ENCODE peak calls at places on chromosomes 7 and 10, in nine cellular contexts. D, U, A, R, T, L, Z, X and G are unnamed samples.

GRCh38 chr7:99652671-99653070 is 27.1 kb downstream of the CYP3A5 start:
- DNase-seq in D (no peak), U (no peak), A (no peak), R (no peak), T (no peak), L (no peak), Z (no peak), X (no peak), G (no peak)

GRCh38 chr10:79065853-79066252 is 2.9 kb upstream of the ZMIZ1 start:
- DNase-seq in D (no peak), U (no peak), A (no peak), R (no peak), T (no peak), L (no peak), Z (no peak), X (no peak), G (no peak)

GRCh38 chr7:41097501-41097900 is 605.4 kb downstream of the INHBA start:
- DNase-seq in D (no peak), U (peak), A (no peak), R (no peak), T (no peak), L (no peak), Z (no peak), X (no peak), G (no peak)

GRCh38 chr10:93871805-93872204 is 22.0 kb upstream of the SLC35G1 start:
- DNase-seq in D (no peak), U (no peak), A (no peak), R (no peak), T (no peak), L (no peak), Z (no peak), X (no peak), G (peak)

GRCh38 chr10:102016416-102016815 is 39.6 kb downstream of the ARMH3 start:
- DNase-seq in D (no peak), U (no peak), A (no peak), R (no peak), T (no peak), L (no peak), Z (no peak), X (no peak), G (no peak)

GRCh38 chr10:1522237-1522636 is 215.1 kb downstream of the ADARB2 start:
- DNase-seq in D (no peak), U (no peak), A (no peak), R (no peak), T (no peak), L (no peak), Z (no peak), X (no peak), G (no peak)

GRCh38 chr7:157139142-157140117 is 704 bp downstream of the UBE3C start:
- DNase-seq in D (peak), U (no peak), A (peak), R (no peak), T (peak), L (no peak), Z (peak), X (peak), G (no peak)

GRCh38 chr7:140126435-140127034 is 50.2 kb downstream of the KDM7A start:
- DNase-seq in D (no peak), U (no peak), A (no peak), R (no peak), T (no peak), L (no peak), Z (no peak), X (no peak), G (no peak)

GRCh38 chr10:125205431-125205830 is 45.1 kb upstream of the CTBP2 start:
- DNase-seq in D (no peak), U (no peak), A (no peak), R (no peak), T (no peak), L (no peak), Z (no peak), X (no peak), G (no peak)

GRCh38 chr7:151384776-151385625 is 24.8 kb downstream of the WDR86 start:
- DNase-seq in D (no peak), U (no peak), A (no peak), R (no peak), T (no peak), L (no peak), Z (no peak), X (no peak), G (no peak)

GRCh38 chr7:2634265-2635145 is 2.7 kb downstream of the TTYH3 start:
- DNase-seq in D (no peak), U (no peak), A (no peak), R (no peak), T (no peak), L (no peak), Z (no peak), X (no peak), G (no peak)

GRCh38 chr10:93074137-93074596 is 474 bp downstream of the CYP26A1 start:
- DNase-seq in D (no peak), U (no peak), A (no peak), R (no peak), T (no peak), L (no peak), Z (no peak), X (no peak), G (no peak)

GRCh38 chr7:114629762-114630161 is 215.1 kb downstream of the FOXP2 start:
- DNase-seq in D (no peak), U (no peak), A (no peak), R (no peak), T (no peak), L (no peak), Z (no peak), X (no peak), G (no peak)

GRCh38 chr7:27051451-27051850 is 44.3 kb downstream of the HOXA1 start:
- DNase-seq in D (no peak), U (no peak), A (no peak), R (no peak), T (no peak), L (no peak), Z (no peak), X (no peak), G (no peak)

GRCh38 chr10:36254191-36254590 is 612.1 kb upstream of the FZD8 start:
- DNase-seq in D (peak), U (no peak), A (no peak), R (no peak), T (no peak), L (no peak), Z (no peak), X (no peak), G (no peak)

GRCh38 chr10:17232276-17232987 is 4.4 kb downstream of the VIM start:
- DNase-seq in D (no peak), U (no peak), A (no peak), R (no peak), T (no peak), L (no peak), Z (no peak), X (no peak), G (no peak)

GRCh38 chr7:157274991-157275427 is 61.8 kb upstream of the DNAJB6 start:
- DNase-seq in D (no peak), U (no peak), A (no peak), R (no peak), T (no peak), L (no peak), Z (no peak), X (no peak), G (no peak)

GRCh38 chr10:95171336-95171735 is 22.7 kb upstream of the ACSM6 start:
- DNase-seq in D (no peak), U (no peak), A (no peak), R (no peak), T (no peak), L (no peak), Z (no peak), X (no peak), G (no peak)

GRCh38 chr10:1123198-1123597 is 67.0 kb downstream of the WDR37 start:
- DNase-seq in D (no peak), U (no peak), A (no peak), R (no peak), T (peak), L (no peak), Z (no peak), X (no peak), G (no peak)

GRCh38 chr7:45524373-45524913 is 49.7 kb upstream of the ADCY1 start:
- DNase-seq in D (no peak), U (no peak), A (no peak), R (no peak), T (no peak), L (no peak), Z (no peak), X (no peak), G (no peak)

GRCh38 chr7:35253182-35253679 is 669 bp downstream of the TBX20 start:
- DNase-seq in D (no peak), U (no peak), A (no peak), R (no peak), T (no peak), L (no peak), Z (no peak), X (no peak), G (no peak)

GRCh38 chr7:82506702-82507101 is 63.1 kb upstream of the CACNA2D1 start:
- DNase-seq in D (no peak), U (no peak), A (no peak), R (no peak), T (no peak), L (no peak), Z (no peak), X (no peak), G (no peak)

GRCh38 chr7:23183279-23184012 is 1.6 kb downstream of the NUP42 start:
- DNase-seq in D (no peak), U (no peak), A (no peak), R (no peak), T (no peak), L (no peak), Z (no peak), X (no peak), G (no peak)

GRCh38 chr7:30708983-30709382 is 26.7 kb upstream of the CRHR2 start:
- DNase-seq in D (peak), U (no peak), A (no peak), R (no peak), T (no peak), L (no peak), Z (no peak), X (no peak), G (no peak)

GRCh38 chr10:35488228-35488627 is 116.9 kb upstream of the GJD4 start:
- DNase-seq in D (no peak), U (no peak), A (no peak), R (no peak), T (no peak), L (no peak), Z (no peak), X (no peak), G (no peak)

GRCh38 chr7:75866497-75867389 is 12.1 kb upstream of the RHBDD2 start:
- DNase-seq in D (peak), U (no peak), A (peak), R (peak), T (peak), L (peak), Z (peak), X (peak), G (no peak)

GRCh38 chr10:94098916-94099315 is 105.2 kb downstream of the PLCE1 start:
- DNase-seq in D (no peak), U (no peak), A (no peak), R (no peak), T (no peak), L (no peak), Z (no peak), X (no peak), G (no peak)

GRCh38 chr7:5354460-5355279 is 69.0 kb downstream of the TNRC18 start:
- DNase-seq in D (no peak), U (no peak), A (no peak), R (no peak), T (no peak), L (no peak), Z (no peak), X (no peak), G (no peak)

GRCh38 chr10:129123428-129123827 is 343.6 kb upstream of the MGMT start:
- DNase-seq in D (no peak), U (no peak), A (no peak), R (no peak), T (no peak), L (no peak), Z (no peak), X (no peak), G (no peak)

GRCh38 chr7:157854066-157854891 is 517.5 kb downstream of the DNAJB6 start:
- DNase-seq in D (no peak), U (no peak), A (no peak), R (no peak), T (no peak), L (no peak), Z (no peak), X (no peak), G (no peak)

GRCh38 chr7:136923111-136923510 is 54.7 kb downstream of the CHRM2 start:
- DNase-seq in D (no peak), U (peak), A (no peak), R (no peak), T (no peak), L (no peak), Z (no peak), X (no peak), G (peak)

GRCh38 chr7:150432915-150433892 is 17.2 kb upstream of the GIMAP8 start:
- DNase-seq in D (no peak), U (no peak), A (no peak), R (no peak), T (no peak), L (no peak), Z (no peak), X (no peak), G (no peak)

GRCh38 chr7:39746162-39746782 is 122.9 kb downstream of the RALA start:
- DNase-seq in D (peak), U (peak), A (peak), R (peak), T (peak), L (peak), Z (peak), X (peak), G (peak)

GRCh38 chr10:62000037-62000603 is 98.6 kb downstream of the ARID5B start:
- DNase-seq in D (no peak), U (no peak), A (no peak), R (no peak), T (no peak), L (no peak), Z (no peak), X (no peak), G (no peak)

GRCh38 chr7:107857541-107857912 is 33.5 kb upstream of the DLD start:
- DNase-seq in D (peak), U (peak), A (no peak), R (no peak), T (no peak), L (no peak), Z (no peak), X (no peak), G (peak)

GRCh38 chr7:110119883-110120581 is 970.9 kb upstream of the LRRN3 start:
- DNase-seq in D (peak), U (no peak), A (no peak), R (no peak), T (no peak), L (no peak), Z (no peak), X (no peak), G (no peak)